ENCODE peak calls at places on chromosomes 1 and 21, in eight cellular contexts. S, R, O, L, Y, M, B and X are unnamed samples.

GRCh38 chr1:156371553-156372264 is 2.7 kb downstream of the RHBG start:
- DNase-seq in L (peak), Y (no peak), R (no peak), B (no peak), S (no peak), M (no peak), O (peak), X (no peak)

GRCh38 chr1:62356257-62356835 is 37.1 kb upstream of the KANK4 start:
- DNase-seq in L (no peak), Y (no peak), R (no peak), O (peak), B (peak), M (no peak), S (no peak), X (no peak)

GRCh38 chr1:53145619-53145941 is 3.1 kb upstream of the SLC1A7 start:
- DNase-seq in M (no peak), L (no peak), B (no peak), R (no peak), S (no peak), O (no peak), Y (no peak), X (no peak)

GRCh38 chr1:24933468-24933867 is 3.4 kb upstream of the RUNX3 start:
- DNase-seq in S (no peak), B (no peak), R (no peak), M (no peak), Y (peak), L (no peak), O (no peak), X (no peak)

GRCh38 chr1:156970017-156970416 is 49.6 kb downstream of the LRRC71 start:
- DNase-seq in B (peak), L (no peak), M (no peak), Y (no peak), S (no peak), O (peak), R (no peak), X (peak)

GRCh38 chr1:43444151-43444826 is 9.4 kb downstream of the HYI start:
- DNase-seq in Y (no peak), S (no peak), B (no peak), L (no peak), M (no peak), O (no peak), R (peak), X (no peak)

GRCh38 chr1:182348916-182349747 is 42.5 kb downstream of the GLUL start:
- DNase-seq in L (no peak), O (no peak), B (no peak), Y (no peak), R (no peak), M (no peak), S (no peak), X (no peak)

GRCh38 chr1:7149080-7149838 is 364.0 kb downstream of the CAMTA1 start:
- DNase-seq in M (peak), S (no peak), L (no peak), O (no peak), R (peak), B (no peak), Y (peak), X (no peak)

GRCh38 chr1:79042117-79042516 is 35.6 kb upstream of the ADGRL4 start:
- DNase-seq in R (no peak), Y (no peak), B (no peak), M (no peak), O (peak), S (no peak), L (no peak), X (no peak)

GRCh38 chr1:82695443-82695842 is 894.7 kb downstream of the ADGRL2 start:
- DNase-seq in O (no peak), L (no peak), R (no peak), M (no peak), Y (no peak), B (no peak), S (no peak), X (no peak)

GRCh38 chr1:9344426-9345200 is 51.9 kb downstream of the SPSB1 start:
- DNase-seq in O (no peak), M (peak), R (no peak), L (no peak), B (no peak), S (no peak), Y (no peak), X (no peak)

GRCh38 chr1:77386276-77386675 is 104.5 kb downstream of the AK5 start:
- DNase-seq in B (no peak), R (no peak), M (no peak), Y (no peak), S (no peak), O (peak), L (no peak), X (no peak)

GRCh38 chr1:111804736-111805135 is 49.0 kb downstream of the DDX20 start:
- DNase-seq in R (no peak), O (no peak), S (no peak), M (no peak), Y (no peak), L (no peak), B (no peak), X (no peak)

GRCh38 chr1:3746784-3747521 is 5.3 kb upstream of the CCDC27 start:
- DNase-seq in M (peak), R (peak), Y (peak), L (peak), O (peak), S (peak), B (peak), X (peak)

GRCh38 chr1:62706985-62707745 is 19.0 kb upstream of the DOCK7 start:
- DNase-seq in M (no peak), Y (no peak), L (no peak), R (no peak), B (no peak), O (no peak), S (no peak), X (no peak)

GRCh38 chr1:175262646-175263045 is 70.1 kb upstream of the KIAA0040 start:
- DNase-seq in S (no peak), Y (no peak), R (no peak), M (no peak), O (no peak), B (no peak), L (no peak), X (no peak)

GRCh38 chr1:84997667-84998600 is 1.0 kb upstream of the MCOLN2 start:
- DNase-seq in B (no peak), R (no peak), O (peak), M (no peak), L (no peak), Y (peak), S (peak), X (no peak)

GRCh38 chr1:234963180-234963903 is 165.3 kb downstream of the TOMM20 start:
- DNase-seq in B (peak), L (peak), S (peak), M (peak), O (peak), Y (no peak), R (peak), X (peak)

GRCh38 chr1:242828199-242828598 is 303.7 kb upstream of the PLD5 start:
- DNase-seq in M (no peak), Y (no peak), S (no peak), R (no peak), L (no peak), B (no peak), O (no peak), X (peak)

GRCh38 chr1:95207223-95207935 is 26.6 kb upstream of the RWDD3 start:
- DNase-seq in L (no peak), M (no peak), B (no peak), R (peak), S (no peak), O (no peak), Y (no peak), X (no peak)

GRCh38 chr1:85628791-85629531 is 48.4 kb downstream of the CCN1 start:
- DNase-seq in Y (no peak), R (peak), S (no peak), B (peak), O (peak), L (no peak), M (no peak), X (peak)

GRCh38 chr1:208026880-208027438 is 116.0 kb upstream of the CD34 start:
- DNase-seq in Y (no peak), R (no peak), L (no peak), O (no peak), S (no peak), M (no peak), B (no peak), X (no peak)

GRCh38 chr1:192578144-192578909 is 2.8 kb downstream of the RGS1 start:
- DNase-seq in S (no peak), R (no peak), O (no peak), L (no peak), Y (no peak), M (no peak), B (no peak), X (no peak)

GRCh38 chr1:182173791-182174190 is 112.3 kb upstream of the ZNF648 start:
- DNase-seq in L (no peak), O (no peak), R (peak), B (no peak), S (no peak), Y (no peak), M (no peak), X (no peak)

GRCh38 chr1:235313931-235314678 is 13.9 kb downstream of the ARID4B start:
- DNase-seq in S (no peak), O (peak), B (no peak), Y (no peak), R (no peak), L (no peak), M (no peak), X (no peak)

DNA sequence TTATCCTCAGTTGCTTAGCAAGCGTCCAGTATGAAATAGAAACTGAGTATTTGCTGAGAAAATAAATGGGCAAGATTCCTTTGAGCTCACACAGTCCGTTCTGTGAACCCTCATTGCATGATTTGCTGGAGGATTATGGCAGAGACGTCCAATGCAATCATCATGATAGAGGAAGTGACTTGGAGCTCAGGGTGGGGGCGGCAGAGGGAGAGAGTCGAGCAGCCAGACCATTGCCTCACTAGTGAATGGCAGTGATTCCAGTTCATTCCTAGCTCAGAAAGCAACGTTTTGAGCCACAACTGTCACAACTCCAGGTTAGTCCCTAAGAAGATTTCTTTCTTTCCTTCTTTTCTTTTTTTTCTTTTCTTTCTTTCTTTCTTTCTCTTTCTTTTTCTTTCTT is 27.5 kb upstream of the COL9A2 start:
- DNase-seq in Y (no peak), L (peak), R (peak), S (no peak), M (no peak), B (no peak), O (peak), X (no peak)
- TF ChIP-seq POLR2A in Y (no peak), L (no peak), R (no peak), S (no peak), M (no peak), B (no peak), O (no peak), X (no peak)

DNA sequence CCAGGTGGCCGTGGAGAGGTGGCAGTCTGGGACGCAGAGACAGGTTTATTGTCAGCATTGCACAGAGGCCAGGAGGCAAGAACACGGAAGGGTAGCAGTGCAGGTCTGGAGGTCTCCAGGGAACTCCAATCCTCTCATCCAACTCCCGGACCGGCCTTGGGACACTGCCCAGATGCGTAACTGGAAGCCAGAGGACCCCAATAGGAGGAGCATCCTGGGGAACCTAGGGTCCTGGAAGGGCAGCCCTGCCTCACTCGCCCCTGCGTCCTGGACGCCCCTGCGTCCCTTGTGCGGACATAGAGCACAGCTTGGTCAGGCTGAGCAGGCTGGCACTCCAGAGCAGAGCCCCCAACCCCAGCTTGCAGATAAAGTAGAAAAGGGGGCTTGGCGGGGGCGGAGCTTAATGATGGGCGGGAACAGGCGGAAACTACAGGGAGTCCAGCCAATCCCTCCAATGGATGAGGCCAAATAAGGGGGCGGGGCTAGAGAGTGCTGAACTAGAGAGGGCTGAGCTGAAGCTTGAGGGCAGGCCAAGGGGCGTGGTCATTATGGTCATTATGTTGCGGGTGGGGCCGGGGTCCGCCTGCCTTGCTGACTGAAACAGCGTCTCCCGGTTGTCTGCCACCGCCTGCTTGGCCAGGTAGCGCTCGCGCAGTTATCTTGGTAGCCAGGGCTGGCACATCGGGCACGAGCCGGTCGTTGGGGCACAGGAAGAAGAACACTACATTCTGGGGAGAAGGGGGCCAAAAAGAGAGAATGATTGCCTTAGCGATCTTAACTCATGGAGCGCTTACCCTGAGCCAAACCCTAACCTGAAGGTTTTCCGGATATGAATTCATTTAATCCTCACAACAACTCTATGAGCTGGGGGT is 3.7 kb upstream of the ARHGEF19 start:
- DNase-seq in Y (peak), R (peak), S (peak), L (peak), O (peak), B (peak), M (peak), X (peak)
- TF ChIP-seq POLR2A in Y (peak), R (no peak), S (no peak), L (no peak), O (no peak), B (no peak), M (no peak), X (peak)

DNA sequence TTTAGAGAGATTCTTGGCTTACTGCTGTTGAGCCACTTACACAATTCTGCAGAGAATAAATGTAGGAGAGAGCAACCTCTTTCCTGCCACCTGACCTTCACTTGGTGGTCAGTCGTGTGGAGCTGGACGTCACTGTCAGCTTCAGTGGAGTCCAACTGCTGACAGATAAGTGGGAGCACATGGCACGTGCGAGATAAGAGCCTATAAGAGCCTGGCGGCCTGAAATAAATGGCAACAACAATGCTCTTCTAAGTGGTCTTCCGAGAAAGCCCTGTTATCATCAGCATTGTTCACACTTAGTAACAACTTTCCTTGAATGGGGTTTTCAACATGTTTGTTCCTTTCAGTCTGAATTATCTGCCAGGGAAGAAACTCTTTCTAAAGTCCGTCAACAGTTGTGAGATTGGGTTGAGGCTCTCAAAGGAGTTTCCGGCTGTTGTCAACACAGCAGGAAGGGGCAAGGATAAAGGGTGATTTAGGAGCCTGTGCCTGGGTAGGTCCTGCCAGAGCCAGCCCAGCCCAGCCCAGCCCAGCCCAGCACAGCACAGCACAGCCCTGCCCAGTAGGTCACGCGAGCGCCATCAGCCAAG is 57.2 kb upstream of the RUNX1 start:
- DNase-seq in S (no peak), Y (no peak), M (no peak), B (no peak), L (no peak), O (no peak), R (no peak), X (peak)
- TF ChIP-seq POLR2A in S (no peak), Y (no peak), M (no peak), B (no peak), L (no peak), O (no peak), R (no peak), X (no peak)

GRCh38 chr1:36154765-36155559 is 998 bp upstream of the MAP7D1 start:
- DNase-seq in O (no peak), L (no peak), M (peak), R (peak), S (no peak), Y (no peak), B (no peak), X (peak)
- TF ChIP-seq POLR2A in O (no peak), L (no peak), M (no peak), R (no peak), S (no peak), Y (no peak), B (no peak), X (no peak)

GRCh38 chr1:90370696-90371095 is 346.4 kb downstream of the BARHL2 start:
- DNase-seq in L (no peak), R (no peak), O (no peak), Y (no peak), S (no peak), B (no peak), M (no peak), X (no peak)

GRCh38 chr1:90371106-90371813 is 345.8 kb downstream of the BARHL2 start:
- DNase-seq in R (no peak), B (no peak), Y (no peak), O (peak), S (no peak), L (no peak), M (no peak), X (no peak)
- TF ChIP-seq POLR2A in R (no peak), B (no peak), Y (no peak), O (no peak), S (no peak), L (no peak), M (no peak), X (no peak)

GRCh38 chr1:198937231-198938031 is 298.6 kb downstream of the PTPRC start:
- DNase-seq in S (peak), M (no peak), Y (no peak), O (peak), L (peak), B (peak), R (peak), X (peak)
- TF ChIP-seq POLR2A in S (peak), M (no peak), Y (no peak), O (peak), L (peak), B (peak), R (no peak), X (peak)

DNA sequence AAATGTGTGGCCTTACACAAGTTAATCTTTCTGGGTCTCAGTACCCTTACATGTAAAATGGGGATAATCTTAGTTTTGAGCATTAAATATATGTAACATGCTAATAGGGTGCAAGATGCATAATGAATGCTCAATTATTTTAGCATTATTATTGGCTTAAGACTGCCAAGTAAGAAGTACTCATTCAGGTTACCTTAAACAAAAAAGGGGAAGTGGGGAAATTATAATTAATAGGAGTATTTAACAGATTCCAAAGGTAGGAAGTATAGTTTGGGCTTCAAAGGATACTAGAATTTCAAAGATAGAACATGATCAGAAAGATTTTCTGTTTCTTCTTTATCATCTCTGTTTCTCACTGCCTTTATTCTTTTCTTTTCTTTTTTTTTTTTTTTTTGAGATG is 5.8 kb upstream of the CFAP126 start:
- DNase-seq in B (no peak), R (no peak), M (no peak), Y (no peak), S (no peak), O (no peak), L (no peak), X (no peak)
- TF ChIP-seq POLR2A in B (no peak), R (no peak), M (no peak), Y (no peak), S (no peak), O (no peak), L (no peak), X (no peak)

GRCh38 chr1:47407481-47407880 is 8.6 kb upstream of the FOXE3 start:
- DNase-seq in Y (no peak), S (no peak), O (peak), R (no peak), B (no peak), L (no peak), M (no peak), X (no peak)
- TF ChIP-seq POLR2A in Y (no peak), S (no peak), O (no peak), R (no peak), B (no peak), L (no peak), M (no peak), X (no peak)